ENCODE peak calls at places on chromosomes 13 and 19, in six cellular contexts. O is sigmoid colon, U is uterus, Q is MM.1S, B is lower lobe of right lung, N is AG10803. H is an unnamed sample.

GRCh38 chr13:52085416-52085815 is 43.5 kb downstream of the NEK5 start:
- DNase-seq in O (no peak), B (no peak), U (no peak), N (peak), Q (no peak), H (no peak)

GRCh38 chr13:31846984-31847752 is 107.8 kb downstream of the RXFP2 start:
- DNase-seq in U (no peak), N (no peak), O (peak), Q (no peak), B (no peak), H (peak)

GRCh38 chr19:1873524-1874473 is 10.4 kb upstream of the KLF16 start:
- DNase-seq in O (peak), Q (no peak), N (no peak), U (peak), B (no peak), H (peak)

GRCh38 chr19:39613597-39613996 is 11.3 kb downstream of the LGALS13 start:
- DNase-seq in N (no peak), O (no peak), B (no peak), U (no peak), Q (no peak), H (no peak)

GRCh38 chr19:52229524-52229923 is 39.7 kb downstream of the PPP2R1A start:
- DNase-seq in Q (no peak), O (no peak), N (no peak), U (no peak), B (no peak), H (no peak)

GRCh38 chr13:98172570-98173405 is 4.3 kb downstream of the RNF113B start:
- DNase-seq in Q (no peak), B (no peak), N (peak), U (no peak), O (no peak), H (no peak)

GRCh38 chr13:75307370-75307984 is 174.5 kb downstream of the TBC1D4 start:
- DNase-seq in B (no peak), Q (no peak), U (no peak), N (peak), O (no peak), H (no peak)

GRCh38 chr13:33927315-33927714 is 109.4 kb downstream of the RFC3 start:
- DNase-seq in Q (no peak), U (no peak), B (no peak), N (peak), O (peak), H (no peak)

GRCh38 chr13:33787051-33787591 is 30.8 kb upstream of the RFC3 start:
- DNase-seq in Q (peak), O (no peak), U (no peak), N (peak), B (no peak), H (no peak)

GRCh38 chr13:20054586-20054985 is 96.1 kb downstream of the ZMYM2 start:
- DNase-seq in Q (no peak), O (no peak), U (no peak), N (no peak), B (no peak), H (no peak)

GRCh38 chr13:43401364-43401763 is 378.0 kb downstream of the DNAJC15 start:
- DNase-seq in N (no peak), B (no peak), Q (no peak), U (no peak), O (no peak), H (no peak)

GRCh38 chr13:24032674-24033073 is 127.8 kb upstream of the SPATA13 start:
- DNase-seq in N (peak), B (no peak), O (no peak), Q (no peak), U (no peak), H (no peak)

GRCh38 chr19:17049711-17050280 is 23.2 kb upstream of the CPAMD8 start:
- DNase-seq in Q (no peak), O (no peak), B (no peak), U (peak), N (peak), H (no peak)

GRCh38 chr13:82688400-82688999 is 1193.8 kb downstream of the SLITRK1 start:
- DNase-seq in U (no peak), Q (peak), N (no peak), O (no peak), B (no peak), H (no peak)

GRCh38 chr19:15563325-15563794 is 51.7 kb upstream of the CYP4F8 start:
- DNase-seq in O (no peak), U (no peak), N (no peak), Q (no peak), B (no peak), H (no peak)

GRCh38 chr13:29436291-29436690 is 159.2 kb downstream of the SLC7A1 start:
- DNase-seq in Q (no peak), O (no peak), U (no peak), N (peak), B (no peak), H (no peak)

GRCh38 chr19:10269333-10270179 is 1.4 kb upstream of the ICAM1 start:
- DNase-seq in B (peak), O (peak), Q (peak), U (peak), N (peak), H (peak)

GRCh38 chr19:42344336-42344893 is 19.0 kb downstream of the MEGF8 start:
- DNase-seq in N (no peak), O (no peak), Q (no peak), U (no peak), B (no peak), H (no peak)

GRCh38 chr13:26184791-26185250 is 37.3 kb downstream of the RNF6 start:
- DNase-seq in U (peak), O (peak), B (peak), Q (peak), N (peak), H (peak)

GRCh38 chr19:5927439-5927821 is 13.4 kb downstream of the CAPS start:
- DNase-seq in N (no peak), U (no peak), Q (no peak), O (no peak), B (no peak), H (no peak)

GRCh38 chr13:22915442-22916082 is 265.2 kb upstream of the SGCG start:
- DNase-seq in Q (peak), U (peak), N (peak), B (peak), O (peak), H (no peak)

GRCh38 chr19:18362934-18363542 is 22.6 kb downstream of the PGPEP1 start:
- DNase-seq in B (no peak), Q (no peak), U (no peak), O (no peak), N (no peak), H (no peak)

GRCh38 chr13:18949970-18950369 is 231.7 kb downstream of the TUBA3C start:
- DNase-seq in N (no peak), U (no peak), B (no peak), O (no peak), Q (no peak), H (peak)

GRCh38 chr19:17703823-17704463 is 15.3 kb upstream of the MAP1S start:
- DNase-seq in Q (peak), N (peak), U (no peak), O (no peak), B (peak), H (peak)

GRCh38 chr19:45507864-45508680 is 793 bp downstream of the VASP start:
- DNase-seq in Q (no peak), N (no peak), U (peak), B (no peak), O (peak), H (peak)

DNA sequence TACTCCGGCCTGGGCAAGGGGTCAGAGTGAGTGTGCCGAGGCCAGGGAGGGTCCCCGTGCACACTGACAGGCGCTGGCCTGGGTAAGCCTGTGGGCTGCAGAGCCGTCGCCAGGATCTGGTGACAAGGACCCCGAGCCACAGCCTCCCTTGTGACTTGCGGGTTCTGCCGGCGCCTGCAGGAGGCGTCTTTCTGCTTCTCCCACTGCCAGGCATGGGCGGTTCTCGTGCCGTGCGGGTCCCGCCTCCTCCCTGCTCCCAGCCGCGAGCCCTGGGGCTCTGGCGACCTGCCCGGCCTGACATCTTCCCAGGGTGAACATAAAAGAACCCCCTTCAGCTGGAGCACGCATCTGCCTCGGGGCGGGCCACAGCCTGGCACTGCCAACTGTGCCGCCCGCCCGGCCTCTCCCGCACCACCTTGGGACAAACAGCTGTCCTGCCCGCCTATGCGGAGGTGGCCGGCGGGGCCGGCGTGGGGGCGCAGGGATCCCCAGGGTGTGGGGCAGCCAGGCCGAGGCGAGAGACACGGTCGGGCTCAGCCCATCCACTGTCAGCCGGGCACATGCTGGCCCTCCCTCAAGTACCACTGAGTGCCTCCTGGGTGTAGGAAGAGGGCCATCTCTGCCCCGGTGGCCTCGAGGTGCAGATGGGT is 1.5 kb upstream of the HCN2 start:
- DNase-seq in N (peak), O (peak), U (no peak), Q (peak), B (peak), H (no peak)
- TF ChIP-seq CTCF in N (peak), O (peak), U (no peak), Q (peak), B (peak), H (peak)

GRCh38 chr13:111216166-111216960 is 101.3 kb downstream of the ARHGEF7 start:
- DNase-seq in U (no peak), N (no peak), B (no peak), Q (no peak), O (no peak), H (no peak)
- TF ChIP-seq CTCF in U (peak), N (peak), B (peak), Q (peak), O (no peak), H (peak)

GRCh38 chr19:43563816-43564215 is 11.5 kb downstream of the XRCC1 start:
- DNase-seq in Q (no peak), N (no peak), U (no peak), B (no peak), O (no peak), H (no peak)
- TF ChIP-seq CTCF in Q (no peak), N (no peak), U (no peak), B (no peak), O (no peak), H (no peak)

GRCh38 chr13:99277629-99278028 is 19.4 kb upstream of the GPR18 start:
- DNase-seq in B (peak), O (no peak), Q (no peak), N (no peak), U (no peak), H (no peak)

GRCh38 chr13:99278843-99279242 is 20.7 kb upstream of the GPR18 start:
- DNase-seq in Q (no peak), O (no peak), N (no peak), U (no peak), B (no peak), H (no peak)

GRCh38 chr13:99275093-99275469 is 16.9 kb upstream of the GPR18 start:
- DNase-seq in O (no peak), B (no peak), U (no peak), N (peak), Q (peak), H (no peak)

GRCh38 chr13:99278199-99278598 is 20.0 kb upstream of the GPR18 start:
- DNase-seq in U (no peak), B (no peak), N (no peak), Q (no peak), O (no peak), H (no peak)

GRCh38 chr13:99276706-99277105 is 18.5 kb upstream of the GPR18 start:
- DNase-seq in Q (no peak), O (no peak), U (no peak), N (no peak), B (no peak), H (no peak)
- TF ChIP-seq CTCF in Q (no peak), O (no peak), U (no peak), N (no peak), B (peak), H (no peak)

GRCh38 chr19:53809518-53810186 is 14.5 kb downstream of the NLRP12 start:
- DNase-seq in Q (no peak), B (no peak), N (no peak), U (no peak), O (no peak), H (no peak)
- TF ChIP-seq CTCF in Q (no peak), B (peak), N (no peak), U (no peak), O (no peak), H (no peak)

GRCh38 chr19:32330149-32330548 is 15.3 kb upstream of the ZNF507 start:
- DNase-seq in U (no peak), O (no peak), N (no peak), B (no peak), Q (no peak), H (no peak)

GRCh38 chr19:32318884-32319520 is 26.4 kb upstream of the ZNF507 start:
- DNase-seq in B (no peak), N (no peak), Q (no peak), O (no peak), U (no peak), H (no peak)

GRCh38 chr19:32322541-32322940 is 22.9 kb upstream of the ZNF507 start:
- DNase-seq in B (no peak), O (no peak), Q (no peak), N (no peak), U (no peak), H (no peak)

DNA sequence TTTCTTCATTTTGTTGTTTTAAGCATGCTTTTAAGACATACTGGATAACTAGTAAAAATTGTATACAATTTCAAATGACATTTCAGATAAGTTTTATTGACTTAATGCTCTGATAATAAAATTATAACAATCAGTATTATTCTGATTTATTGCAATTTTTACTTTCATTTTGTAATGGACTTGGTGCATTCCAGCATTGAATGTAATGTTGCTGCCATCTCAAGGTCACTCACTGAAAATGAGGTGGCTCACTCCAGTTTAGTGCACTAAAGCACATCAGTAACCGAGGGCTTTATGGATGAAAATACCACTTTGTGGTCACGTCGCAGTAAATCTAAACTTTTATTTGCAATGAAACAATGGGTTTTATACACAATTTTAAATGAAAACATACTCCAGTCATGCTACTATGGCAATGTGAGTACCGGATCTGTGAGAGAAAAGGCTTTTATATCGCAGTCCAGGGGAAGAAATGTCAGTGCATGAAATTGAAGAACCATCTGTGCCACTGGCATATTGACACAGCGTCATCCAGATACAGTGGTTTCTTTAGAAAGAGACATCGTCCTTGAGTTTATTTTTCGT is 20.7 kb upstream of the ZNF507 start:
- DNase-seq in B (no peak), N (no peak), O (no peak), U (no peak), Q (peak), H (no peak)
- TF ChIP-seq CTCF in B (no peak), N (no peak), O (no peak), U (no peak), Q (peak), H (no peak)

GRCh38 chr13:113162783-113163685 is 4.6 kb downstream of the PROZ start:
- DNase-seq in B (no peak), U (no peak), Q (no peak), O (no peak), N (no peak), H (no peak)
- TF ChIP-seq CTCF in B (no peak), U (no peak), Q (no peak), O (no peak), N (no peak), H (no peak)

DNA sequence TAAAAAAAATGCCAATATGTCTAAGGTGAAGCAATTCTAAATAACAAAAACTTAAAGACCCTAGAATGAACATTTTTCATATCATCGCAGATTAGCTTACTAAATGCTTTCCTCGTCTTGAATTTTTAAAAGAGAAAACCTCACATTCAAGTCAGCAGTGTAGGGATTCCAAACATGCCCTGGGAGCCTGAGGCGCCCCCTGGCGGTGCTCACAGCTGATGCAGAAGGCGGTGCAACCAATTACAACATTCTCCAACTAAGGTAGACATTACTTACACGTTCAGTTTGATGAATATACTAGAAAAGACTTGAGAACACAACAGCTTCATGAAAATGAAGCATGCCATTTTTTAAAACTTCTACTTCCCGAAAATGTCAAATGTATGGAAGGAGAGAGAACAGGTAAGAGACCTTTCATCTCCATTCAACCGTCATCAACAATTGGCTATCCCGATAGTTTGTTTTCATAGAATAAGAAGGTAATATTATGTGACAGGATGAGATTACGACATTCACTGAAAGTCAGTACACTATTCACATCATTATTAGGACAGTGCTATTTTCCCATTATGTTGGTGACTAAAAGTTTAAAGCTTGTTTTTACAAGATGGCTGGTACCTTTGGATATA is 304.4 kb downstream of the DCLK1 start:
- DNase-seq in O (no peak), B (no peak), Q (no peak), N (no peak), U (no peak), H (no peak)
- TF ChIP-seq CTCF in O (no peak), B (no peak), Q (no peak), N (no peak), U (no peak), H (no peak)

GRCh38 chr19:49073514-49074378 is 1.2 kb upstream of the KCNA7 start:
- DNase-seq in B (no peak), U (no peak), O (no peak), Q (no peak), N (no peak), H (no peak)
- TF ChIP-seq CTCF in B (no peak), U (no peak), O (no peak), Q (peak), N (peak), H (no peak)

H was measured in spleen.